ENCODE peak calls at places on chromosomes 2 and 18, in six cellular contexts. F is thyroid gland, U is fibroblast of the aortic adventitia, B is AG10803, A is RWPE2, J is aorta. P is an unnamed sample.
A peak's percentile ranks its signal among the peaks of the same experiment; 100 is the strongest.

GRCh38 chr2:205682239-205683021 is at the start of gene NRP2:
- DNase-seq in F (peak; percentile 85), U (peak; percentile 80), B (peak; percentile 84), A (peak; percentile 85), J (peak; percentile 92), P (peak; percentile 73)

GRCh38 chr2:144944506-144945230 is 424.7 kb upstream of the ZEB2 start:
- DNase-seq in F (no peak), U (no peak), B (no peak), A (no peak), J (no peak), P (no peak)

GRCh38 chr2:70304501-70304900 is 2.6 kb upstream of the FAM136A start:
- DNase-seq in F (no peak), U (no peak), B (no peak), A (no peak), J (no peak), P (no peak)

GRCh38 chr18:50099725-50100414 is 95.1 kb downstream of the MYO5B start:
- DNase-seq in F (no peak), U (no peak), B (peak; percentile 42), A (no peak), J (no peak), P (peak; percentile 6)

GRCh38 chr2:235511187-235511661 is 17.4 kb downstream of the AGAP1 start:
- DNase-seq in F (peak; percentile 88), U (peak; percentile 88), B (peak; percentile 73), A (peak; percentile 73), J (no peak), P (peak; percentile 87)

GRCh38 chr2:24830351-24830750 is 37.1 kb downstream of the CENPO start:
- DNase-seq in F (no peak), U (peak; percentile 14), B (peak; percentile 40), A (no peak), J (no peak), P (no peak)

GRCh38 chr2:40652155-40652554 is 200.3 kb upstream of the SLC8A1 start:
- DNase-seq in F (no peak), U (no peak), B (no peak), A (no peak), J (no peak), P (no peak)

GRCh38 chr2:157184161-157184910 is 73.2 kb upstream of the GALNT5 start:
- DNase-seq in F (no peak), U (peak; percentile 40), B (no peak), A (no peak), J (no peak), P (no peak)

GRCh38 chr2:219452361-219453317 is 18.0 kb downstream of the SPEG start:
- DNase-seq in F (no peak), U (peak; percentile 97), B (peak; percentile 95), A (peak; percentile 96), J (peak; percentile 92), P (peak; percentile 98)

GRCh38 chr2:70344195-70344594 is 42.3 kb upstream of the FAM136A start:
- DNase-seq in F (no peak), U (peak; percentile 10), B (peak; percentile 29), A (no peak), J (no peak), P (peak; percentile 29)

GRCh38 chr2:20573611-20574422 is 77.1 kb downstream of the HS1BP3 start:
- DNase-seq in F (no peak), U (peak; percentile 74), B (peak; percentile 84), A (no peak), J (no peak), P (peak; percentile 58)

GRCh38 chr2:218501665-218502064 is 66.5 kb downstream of the USP37 start:
- DNase-seq in F (no peak), U (peak; percentile 69), B (peak; percentile 76), A (no peak), J (no peak), P (no peak)

GRCh38 chr18:62784338-62784965 is 69.1 kb downstream of the PHLPP1 start:
- DNase-seq in F (no peak), U (peak; percentile 14), B (no peak), A (no peak), J (no peak), P (no peak)

GRCh38 chr2:47205576-47206141 is 50.6 kb upstream of the STPG4 start:
- DNase-seq in F (peak; percentile 34), U (peak; percentile 62), B (peak; percentile 33), A (no peak), J (no peak), P (no peak)

GRCh38 chr2:949894-950626 is 589 bp upstream of the SNTG2 start:
- DNase-seq in F (peak; percentile 37), U (no peak), B (no peak), A (no peak), J (no peak), P (no peak)

GRCh38 chr2:118223487-118224136 is 135.3 kb downstream of the INSIG2 start:
- DNase-seq in F (no peak), U (peak; percentile 6), B (peak; percentile 31), A (no peak), J (no peak), P (peak; percentile 20)

GRCh38 chr2:179478771-179479170 is 214.1 kb upstream of the SESTD1 start:
- DNase-seq in F (no peak), U (no peak), B (no peak), A (no peak), J (no peak), P (no peak)

GRCh38 chr2:127355407-127356008 is 32.3 kb downstream of the MAP3K2 start:
- DNase-seq in F (no peak), U (no peak), B (no peak), A (no peak), J (no peak), P (no peak)

GRCh38 chr2:187783446-187783845 is 229.2 kb upstream of the TFPI start:
- DNase-seq in F (no peak), U (peak; percentile 2), B (no peak), A (no peak), J (no peak), P (no peak)

GRCh38 chr2:234670052-234670451 is 173.2 kb upstream of the ARL4C start:
- DNase-seq in F (no peak), U (peak; percentile 88), B (peak; percentile 84), A (no peak), J (no peak), P (no peak)

GRCh38 chr2:216918088-216918680 is 58.3 kb upstream of the TNP1 start:
- DNase-seq in F (no peak), U (peak; percentile 59), B (peak; percentile 75), A (peak; percentile 78), J (no peak), P (peak; percentile 90)

GRCh38 chr2:69175795-69176715 is 163.1 kb downstream of the ANTXR1 start:
- DNase-seq in F (no peak), U (peak; percentile 55), B (no peak), A (no peak), J (no peak), P (peak; percentile 23)

GRCh38 chr2:69180227-69180626 is 167.2 kb downstream of the ANTXR1 start:
- DNase-seq in F (no peak), U (no peak), B (no peak), A (no peak), J (no peak), P (no peak)

GRCh38 chr2:69180974-69181373 is 168.0 kb downstream of the ANTXR1 start:
- DNase-seq in F (no peak), U (no peak), B (no peak), A (no peak), J (no peak), P (no peak)

GRCh38 chr2:69177063-69177771 is 164.2 kb downstream of the ANTXR1 start:
- DNase-seq in F (no peak), U (peak; percentile 97), B (peak; percentile 100), A (no peak), J (peak; percentile 89), P (peak; percentile 90)

GRCh38 chr2:69177785-69178636 is 165.0 kb downstream of the ANTXR1 start:
- DNase-seq in F (peak; percentile 58), U (peak; percentile 96), B (peak; percentile 98), A (peak; percentile 92), J (peak; percentile 98), P (peak; percentile 98)
- H3K4me3 ChIP-seq in F (no peak overlapping the region), U (peak overlapping the region; percentile 3), B (peak overlapping the region; percentile 22), A (no peak overlapping the region), J (no peak overlapping the region), P (no peak overlapping the region)

GRCh38 chr2:11534078-11534745 is 367 bp downstream of the GREB1 start:
- DNase-seq in F (no peak), U (no peak), B (no peak), A (no peak), J (no peak), P (no peak)

GRCh38 chr2:11532434-11533055 is 1.3 kb upstream of the GREB1 start:
- DNase-seq in F (no peak), U (peak; percentile 10), B (peak; percentile 32), A (no peak), J (no peak), P (no peak)

GRCh38 chr2:11535899-11536344 is 2.1 kb downstream of the GREB1 start:
- DNase-seq in F (no peak), U (no peak), B (no peak), A (no peak), J (no peak), P (no peak)

GRCh38 chr2:11534746-11535484 is 1.1 kb downstream of the GREB1 start:
- DNase-seq in F (no peak), U (no peak), B (no peak), A (no peak), J (no peak), P (no peak)

GRCh38 chr2:11533278-11534077 is at the start of gene GREB1:
- DNase-seq in F (no peak), U (peak; percentile 17), B (peak; percentile 10), A (no peak), J (no peak), P (no peak)
- H3K4me3 ChIP-seq in F (no peak within 1 kb of the TSS), U (no peak within 1 kb of the TSS), B (no peak within 1 kb of the TSS), A (no peak within 1 kb of the TSS), J (no peak within 1 kb of the TSS), P (no peak within 1 kb of the TSS)

DNA sequence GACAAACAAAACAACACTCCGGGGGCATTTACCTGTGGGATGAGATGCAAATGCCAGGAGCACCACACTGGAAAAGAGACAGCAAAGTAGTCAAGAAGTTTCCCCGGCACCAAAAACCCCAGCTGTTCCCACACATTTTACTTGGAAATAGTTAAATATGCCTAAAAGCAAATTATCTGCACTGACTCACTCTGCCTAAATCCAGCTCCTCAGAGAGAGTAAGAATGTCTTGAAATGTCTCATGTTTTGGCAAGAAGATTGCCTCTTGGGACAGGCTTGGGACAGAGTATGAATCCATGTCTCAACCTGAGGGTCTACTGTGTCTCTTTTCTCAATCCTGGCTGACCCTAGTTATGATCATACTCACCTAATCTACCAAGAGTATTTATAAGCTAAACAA is 87.5 kb upstream of the RIOK3 start:
- DNase-seq in F (no peak), U (peak; percentile 81), B (peak; percentile 78), A (no peak), J (no peak), P (no peak)
- H3K4me3 ChIP-seq in F (no peak overlapping the region), U (no peak overlapping the region), B (no peak overlapping the region), A (no peak overlapping the region), J (no peak overlapping the region), P (no peak overlapping the region)

GRCh38 chr2:236795176-236795860 is 225.7 kb downstream of the ACKR3 start:
- DNase-seq in F (no peak), U (peak; percentile 61), B (peak; percentile 66), A (no peak), J (no peak), P (no peak)

GRCh38 chr2:236794558-236794957 is 224.9 kb downstream of the ACKR3 start:
- DNase-seq in F (no peak), U (no peak), B (no peak), A (no peak), J (no peak), P (no peak)

GRCh38 chr2:236795861-236796219 is 226.2 kb downstream of the ACKR3 start:
- DNase-seq in F (no peak), U (no peak), B (no peak), A (no peak), J (no peak), P (no peak)

GRCh38 chr2:236799391-236800048 is 229.9 kb downstream of the ACKR3 start:
- DNase-seq in F (no peak), U (peak; percentile 44), B (peak; percentile 43), A (no peak), J (no peak), P (no peak)

GRCh38 chr2:236798491-236798890 is 228.9 kb downstream of the ACKR3 start:
- DNase-seq in F (no peak), U (no peak), B (no peak), A (no peak), J (no peak), P (no peak)
- H3K4me3 ChIP-seq in F (no peak overlapping the region), U (no peak overlapping the region), B (no peak overlapping the region), A (no peak overlapping the region), J (no peak overlapping the region), P (no peak overlapping the region)